ENCODE peak calls at places on chromosomes 7 and 10, in six cellular contexts. C is left ventricle myocardium inferior, X is cardiac muscle cell, E is IMR-90, S is PC-3, D is SK-N-SH. Z is an unnamed sample. For H3K36me3, the result is how much of the 10 kb centered on the place peaks cover.

GRCh38 chr7:36310897-36311296 is 78.8 kb upstream of the ANLN start:
- DNase-seq in C (no peak), X (no peak), E (no peak), S (no peak), D (no peak), Z (no peak)

GRCh38 chr10:81882011-81882410 is 7.0 kb downstream of the NRG3 start:
- DNase-seq in C (no peak), X (no peak), E (no peak), S (no peak), D (no peak), Z (no peak)

GRCh38 chr7:105198223-105198622 is 184.2 kb downstream of the KMT2E start:
- DNase-seq in C (no peak), X (peak), E (peak), S (peak), D (no peak), Z (no peak)

GRCh38 chr7:17015575-17015974 is 133.8 kb upstream of the AGR3 start:
- DNase-seq in C (no peak), X (no peak), E (peak), S (no peak), D (no peak), Z (no peak)

GRCh38 chr7:100353685-100354330 is 4.1 kb upstream of the PILRB start:
- DNase-seq in C (no peak), X (no peak), E (no peak), S (no peak), D (no peak), Z (no peak)

GRCh38 chr7:34153680-34154270 is 248.4 kb downstream of the BMPER start:
- DNase-seq in C (no peak), X (no peak), E (peak), S (no peak), D (no peak), Z (no peak)

GRCh38 chr10:73894245-73894971 is 16.5 kb upstream of the PLAU start:
- DNase-seq in C (no peak), X (no peak), E (peak), S (peak), D (no peak), Z (no peak)

GRCh38 chr10:119409906-119410305 is 132.6 kb downstream of the RGS10 start:
- DNase-seq in C (peak), X (no peak), E (peak), S (no peak), D (no peak), Z (peak)

GRCh38 chr7:7265057-7265456 is 82.7 kb downstream of the C1GALT1 start:
- DNase-seq in C (no peak), X (no peak), E (peak), S (no peak), D (no peak), Z (no peak)

GRCh38 chr10:124074471-124075109 is 18.8 kb downstream of the CHST15 start:
- DNase-seq in C (peak), X (no peak), E (no peak), S (no peak), D (no peak), Z (no peak)

GRCh38 chr7:49583440-49583839 is 190.0 kb upstream of the VWC2 start:
- DNase-seq in C (no peak), X (no peak), E (no peak), S (no peak), D (no peak), Z (no peak)

GRCh38 chr7:157630301-157630853 is 293.6 kb downstream of the DNAJB6 start:
- DNase-seq in C (no peak), X (no peak), E (no peak), S (no peak), D (no peak), Z (no peak)

GRCh38 chr7:45709168-45710034 is 135.2 kb downstream of the ADCY1 start:
- DNase-seq in C (peak), X (no peak), E (peak), S (no peak), D (no peak), Z (peak)

GRCh38 chr10:12414278-12414988 is 65.1 kb downstream of the CAMK1D start:
- DNase-seq in C (no peak), X (no peak), E (no peak), S (no peak), D (no peak), Z (no peak)

GRCh38 chr10:86164216-86164774 is 202.3 kb downstream of the GRID1 start:
- DNase-seq in C (no peak), X (no peak), E (no peak), S (no peak), D (no peak), Z (no peak)

GRCh38 chr10:30606313-30606712 is 23.2 kb downstream of the LYZL2 start:
- DNase-seq in C (no peak), X (no peak), E (no peak), S (peak), D (no peak), Z (no peak)

GRCh38 chr10:79392506-79393176 is 45.4 kb downstream of the PPIF start:
- DNase-seq in C (peak), X (no peak), E (no peak), S (no peak), D (no peak), Z (no peak)

GRCh38 chr10:62692085-62692484 is 112.4 kb upstream of the ADO start:
- DNase-seq in C (no peak), X (no peak), E (no peak), S (no peak), D (no peak), Z (no peak)

GRCh38 chr7:25216837-25217236 is 11.4 kb downstream of the NPVF start:
- DNase-seq in C (no peak), X (peak), E (peak), S (peak), D (peak), Z (no peak)

GRCh38 chr7:112176241-112176640 is 30.0 kb downstream of the DOCK4 start:
- DNase-seq in C (no peak), X (no peak), E (no peak), S (no peak), D (no peak), Z (no peak)

GRCh38 chr10:74107391-74107790 is 43.2 kb downstream of the AP3M1 start:
- DNase-seq in C (no peak), X (no peak), E (no peak), S (no peak), D (no peak), Z (no peak)

GRCh38 chr7:158094671-158095256 is 492.9 kb downstream of the PTPRN2 start:
- DNase-seq in C (no peak), X (no peak), E (no peak), S (no peak), D (no peak), Z (peak)

GRCh38 chr10:72337039-72337629 is 17.6 kb downstream of the DNAJB12 start:
- DNase-seq in C (peak), X (peak), E (peak), S (peak), D (peak), Z (peak)

GRCh38 chr7:36312064-36312914 is 77.4 kb upstream of the ANLN start:
- DNase-seq in C (no peak), X (peak), E (no peak), S (no peak), D (no peak), Z (peak)

GRCh38 chr7:19105546-19105945 is 11.9 kb downstream of the TWIST1 start:
- DNase-seq in C (no peak), X (no peak), E (no peak), S (no peak), D (no peak), Z (no peak)

DNA sequence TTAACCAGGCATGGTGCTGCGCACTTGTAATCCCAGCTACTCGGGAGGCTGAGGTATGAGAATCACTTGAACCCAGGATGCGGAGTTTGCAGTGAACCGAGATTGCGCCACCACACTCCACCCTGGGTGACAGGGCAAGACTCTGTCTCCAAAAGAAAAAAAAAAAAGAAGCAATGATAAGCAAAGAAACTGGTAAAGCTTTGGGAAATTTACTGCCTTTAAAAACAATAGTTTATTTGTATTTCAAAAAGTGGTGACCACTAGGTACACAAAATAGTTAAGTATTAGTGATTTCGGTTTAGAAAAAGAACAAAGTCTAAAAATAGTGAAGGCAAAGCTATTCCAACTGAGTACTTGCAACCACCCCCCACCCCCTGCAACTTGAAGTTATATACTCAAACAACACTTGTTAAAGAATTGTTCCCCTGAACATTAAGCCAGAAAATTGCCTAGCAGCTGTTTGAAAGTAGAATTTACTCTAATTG is 37.7 kb downstream of the MALSU1 start:
- DNase-seq in C (no peak), X (no peak), E (no peak), S (no peak), D (no peak), Z (no peak)
- H3K36me3 ChIP-seq in C (under half), X (half or more), E (under half), S (under half), D (half or more), Z (under half)

DNA sequence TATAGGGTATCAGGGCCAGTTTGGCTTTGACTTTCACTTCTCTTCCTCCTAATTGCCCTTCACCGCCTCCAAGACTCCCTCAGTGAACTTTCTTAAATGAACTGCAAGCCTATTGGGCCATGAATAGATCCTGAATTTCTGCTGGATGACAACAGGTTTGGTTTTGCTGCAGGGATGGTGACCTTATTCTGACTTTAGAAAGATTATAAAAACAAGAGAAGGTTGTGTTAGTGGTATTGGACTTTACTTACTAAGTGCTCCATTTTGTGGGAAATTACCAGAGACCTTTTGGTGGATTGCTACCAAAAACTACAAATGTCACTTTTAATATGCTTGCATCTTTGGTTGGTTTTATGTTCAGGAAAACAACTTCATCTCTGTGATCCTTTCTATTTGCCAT is 11.5 kb upstream of the LIPA start:
- DNase-seq in C (no peak), X (no peak), E (no peak), S (no peak), D (no peak), Z (no peak)
- H3K27ac ChIP-seq in C (peak), X (no peak), E (no peak), S (peak), D (peak), Z (no peak)

GRCh38 chr10:115141254-115141653 is 48.1 kb downstream of the ATRNL1 start:
- DNase-seq in C (no peak), X (peak), E (peak), S (no peak), D (peak), Z (no peak)
- TF ChIP-seq CTCF in C (peak), X (peak), E (peak), S (peak), D (peak), Z (no peak)

GRCh38 chr7:30788640-30789333 is 17.6 kb downstream of the MINDY4 start:
- DNase-seq in C (no peak), X (no peak), E (no peak), S (no peak), D (no peak), Z (no peak)

GRCh38 chr7:30787476-30787875 is 16.3 kb downstream of the MINDY4 start:
- DNase-seq in C (no peak), X (no peak), E (no peak), S (peak), D (no peak), Z (no peak)

GRCh38 chr7:30791126-30791525 is 19.9 kb downstream of the MINDY4 start:
- DNase-seq in C (no peak), X (peak), E (no peak), S (no peak), D (no peak), Z (no peak)

GRCh38 chr7:30789334-30789711 is 18.1 kb downstream of the MINDY4 start:
- DNase-seq in C (no peak), X (no peak), E (peak), S (peak), D (no peak), Z (peak)

GRCh38 chr7:30790391-30790790 is 19.2 kb downstream of the MINDY4 start:
- DNase-seq in C (no peak), X (no peak), E (no peak), S (no peak), D (no peak), Z (no peak)
- H3K36me3 ChIP-seq in C (under half), X (under half), E (under half), S (under half), D (under half), Z (under half)

DNA sequence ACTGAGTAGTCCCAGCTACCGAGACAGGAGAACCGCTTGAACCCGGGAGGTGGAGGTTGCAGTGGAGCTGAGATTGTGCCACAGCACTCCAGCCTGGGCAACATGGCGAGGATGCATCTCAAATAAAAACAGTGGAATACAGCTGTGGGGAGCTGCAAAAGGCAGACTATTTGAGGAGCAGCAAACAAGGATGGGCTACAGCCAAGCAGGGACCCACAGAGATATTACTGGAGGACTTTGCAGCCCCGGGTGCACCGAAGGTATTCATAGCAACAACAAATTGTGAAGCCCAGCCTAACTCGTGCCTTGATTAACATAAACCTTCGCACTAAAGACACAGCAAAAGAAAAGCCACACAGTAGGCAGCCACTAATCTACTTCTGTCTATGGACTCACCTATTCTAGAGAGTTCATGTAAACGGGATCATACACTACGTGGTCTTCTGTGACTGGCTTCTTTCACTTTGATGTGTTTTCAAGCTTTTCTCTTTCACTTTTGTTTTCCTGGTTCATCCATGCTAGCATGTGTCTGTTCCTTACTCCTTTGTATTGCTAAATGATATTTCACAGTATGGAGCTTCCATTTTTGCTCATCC is 34.0 kb downstream of the PODXL start:
- DNase-seq in C (no peak), X (no peak), E (no peak), S (no peak), D (no peak), Z (no peak)
- H3K27ac ChIP-seq in C (peak), X (peak), E (no peak), S (peak), D (no peak), Z (peak)

DNA sequence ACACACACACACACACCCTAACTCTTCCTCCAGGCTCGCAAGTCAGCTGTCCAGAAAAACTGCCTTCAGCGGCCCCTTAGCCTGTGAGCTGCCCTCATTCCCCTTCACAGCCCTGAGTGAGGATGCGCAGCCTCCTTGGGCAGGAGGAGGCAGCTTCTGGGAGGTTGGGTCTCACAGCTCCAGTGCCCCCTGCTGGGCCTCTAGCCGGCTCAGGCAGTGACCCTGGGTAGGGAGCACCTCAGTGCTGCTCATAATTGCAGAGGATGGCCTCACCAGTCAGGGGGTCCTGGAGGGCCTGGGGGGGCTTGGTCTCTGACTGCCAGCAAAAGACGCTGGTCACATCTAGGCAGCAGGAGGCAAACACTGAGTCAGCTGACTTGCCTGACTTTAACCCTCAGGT is 43.7 kb downstream of the ZNF273 start:
- DNase-seq in C (no peak), X (no peak), E (peak), S (peak), D (peak), Z (no peak)
- TF ChIP-seq CTCF in C (no peak), X (peak), E (peak), S (peak), D (peak), Z (peak)